ENCODE peak calls at places on chromosomes 7 and 10, in seven cellular contexts. One of them, this sample, is unnamed.

GRCh38 chr7:151790826-151791379 is 86.0 kb downstream of the PRKAG2 start:
- DNase-seq in HCT116: no peak
- DNase-seq in ovary: no peak
- DNase-seq in uterus: no peak
- DNase-seq in A549: no peak
- DNase-seq in tibial nerve: no peak
- DNase-seq in GM12878: no peak
- DNase-seq in this sample: no peak

GRCh38 chr7:91243591-91244368 is 20.5 kb upstream of the FZD1 start:
- DNase-seq in HCT116: no peak
- DNase-seq in ovary: no peak
- DNase-seq in uterus: no peak
- DNase-seq in A549: no peak
- DNase-seq in tibial nerve: no peak
- DNase-seq in GM12878: no peak
- DNase-seq in this sample: no peak

GRCh38 chr7:104878577-104878976 is 135.4 kb upstream of the KMT2E start:
- DNase-seq in HCT116: no peak
- DNase-seq in ovary: no peak
- DNase-seq in uterus: no peak
- DNase-seq in A549: no peak
- DNase-seq in tibial nerve: no peak
- DNase-seq in GM12878: peak; percentile 65
- DNase-seq in this sample: no peak

GRCh38 chr10:132199268-132199853 is 12.6 kb downstream of the DPYSL4 start:
- DNase-seq in HCT116: no peak
- DNase-seq in ovary: no peak
- DNase-seq in uterus: no peak
- DNase-seq in A549: no peak
- DNase-seq in tibial nerve: no peak
- DNase-seq in GM12878: no peak
- DNase-seq in this sample: no peak

GRCh38 chr10:91624633-91625032 is 8.2 kb downstream of the PPP1R3C start:
- DNase-seq in HCT116: no peak
- DNase-seq in ovary: no peak
- DNase-seq in uterus: no peak
- DNase-seq in A549: no peak
- DNase-seq in tibial nerve: no peak
- DNase-seq in GM12878: no peak
- DNase-seq in this sample: no peak

GRCh38 chr7:82325416-82325815 is 118.2 kb downstream of the CACNA2D1 start:
- DNase-seq in HCT116: no peak
- DNase-seq in ovary: no peak
- DNase-seq in uterus: no peak
- DNase-seq in A549: no peak
- DNase-seq in tibial nerve: no peak
- DNase-seq in GM12878: no peak
- DNase-seq in this sample: no peak

GRCh38 chr10:52775132-52775647 is 2.6 kb upstream of the MBL2 start:
- DNase-seq in HCT116: no peak
- DNase-seq in ovary: no peak
- DNase-seq in uterus: no peak
- DNase-seq in A549: no peak
- DNase-seq in tibial nerve: no peak
- DNase-seq in GM12878: no peak
- DNase-seq in this sample: no peak

GRCh38 chr7:134470864-134471263 is 12.0 kb upstream of the AKR1B1 start:
- DNase-seq in HCT116: peak; percentile 19
- DNase-seq in ovary: no peak
- DNase-seq in uterus: no peak
- DNase-seq in A549: peak; percentile 74
- DNase-seq in tibial nerve: no peak
- DNase-seq in GM12878: no peak
- DNase-seq in this sample: no peak

GRCh38 chr7:23108995-23109394 is 3.4 kb downstream of the KLHL7 start:
- DNase-seq in HCT116: no peak
- DNase-seq in ovary: no peak
- DNase-seq in uterus: no peak
- DNase-seq in A549: no peak
- DNase-seq in tibial nerve: no peak
- DNase-seq in GM12878: no peak
- DNase-seq in this sample: no peak

GRCh38 chr7:69166979-69167516 is 431.2 kb upstream of the AUTS2 start:
- DNase-seq in HCT116: no peak
- DNase-seq in ovary: no peak
- DNase-seq in uterus: no peak
- DNase-seq in A549: no peak
- DNase-seq in tibial nerve: no peak
- DNase-seq in GM12878: no peak
- DNase-seq in this sample: no peak

GRCh38 chr10:128050937-128051336 is 75.3 kb downstream of the MKI67 start:
- DNase-seq in HCT116: no peak
- DNase-seq in ovary: no peak
- DNase-seq in uterus: peak; percentile 43
- DNase-seq in A549: no peak
- DNase-seq in tibial nerve: peak; percentile 55
- DNase-seq in GM12878: no peak
- DNase-seq in this sample: no peak

GRCh38 chr7:157358041-157358752 is 21.4 kb downstream of the DNAJB6 start:
- DNase-seq in HCT116: no peak
- DNase-seq in ovary: no peak
- DNase-seq in uterus: no peak
- DNase-seq in A549: no peak
- DNase-seq in tibial nerve: no peak
- DNase-seq in GM12878: no peak
- DNase-seq in this sample: no peak

GRCh38 chr10:26225322-26225721 is 8.7 kb downstream of the GAD2 start:
- DNase-seq in HCT116: no peak
- DNase-seq in ovary: no peak
- DNase-seq in uterus: no peak
- DNase-seq in A549: no peak
- DNase-seq in tibial nerve: no peak
- DNase-seq in GM12878: no peak
- DNase-seq in this sample: no peak

GRCh38 chr10:26222563-26222962 is 6.0 kb downstream of the GAD2 start:
- DNase-seq in HCT116: no peak
- DNase-seq in ovary: no peak
- DNase-seq in uterus: no peak
- DNase-seq in A549: no peak
- DNase-seq in tibial nerve: no peak
- DNase-seq in GM12878: no peak
- DNase-seq in this sample: no peak

GRCh38 chr10:26217396-26218105 is 977 bp downstream of the GAD2 start:
- DNase-seq in HCT116: no peak
- DNase-seq in ovary: no peak
- DNase-seq in uterus: no peak
- DNase-seq in A549: no peak
- DNase-seq in tibial nerve: no peak
- DNase-seq in GM12878: no peak
- DNase-seq in this sample: no peak

GRCh38 chr10:26220901-26221300 is 4.3 kb downstream of the GAD2 start:
- DNase-seq in HCT116: no peak
- DNase-seq in ovary: no peak
- DNase-seq in uterus: no peak
- DNase-seq in A549: no peak
- DNase-seq in tibial nerve: no peak
- DNase-seq in GM12878: no peak
- DNase-seq in this sample: no peak

DNA sequence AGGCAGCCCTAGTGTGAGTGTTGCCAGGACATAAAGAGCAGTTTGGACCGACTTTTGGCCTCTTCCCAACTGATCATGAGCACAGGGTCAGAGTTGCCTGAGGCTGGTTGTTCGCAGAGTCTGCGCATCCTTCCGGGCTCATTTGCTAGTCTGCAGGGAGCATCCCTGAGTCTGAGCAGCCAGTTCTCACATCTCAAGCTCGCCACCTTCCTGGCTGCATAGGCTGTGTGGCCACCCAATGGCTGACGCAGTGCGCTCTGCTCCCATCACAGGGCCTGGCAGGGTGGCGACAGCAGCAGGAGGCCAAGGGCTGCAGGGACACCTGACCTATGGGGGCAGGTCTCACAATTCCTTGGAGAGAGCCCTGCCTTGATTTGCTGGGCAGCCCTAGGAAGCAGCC is 5.0 kb downstream of the GAD2 start:
- DNase-seq in HCT116: no peak
- DNase-seq in ovary: no peak
- DNase-seq in uterus: no peak
- DNase-seq in A549: no peak
- DNase-seq in tibial nerve: no peak
- DNase-seq in GM12878: no peak
- DNase-seq in this sample: no peak
- TF ChIP-seq CTCF in HCT116: no peak
- TF ChIP-seq CTCF in ovary: no peak
- TF ChIP-seq CTCF in uterus: no peak
- TF ChIP-seq CTCF in A549: no peak
- TF ChIP-seq CTCF in tibial nerve: no peak
- TF ChIP-seq CTCF in GM12878: no peak
- TF ChIP-seq CTCF in this sample: no peak

GRCh38 chr10:127017406-127018297 is 112.4 kb downstream of the DOCK1 start:
- DNase-seq in HCT116: no peak
- DNase-seq in ovary: no peak
- DNase-seq in uterus: no peak
- DNase-seq in A549: no peak
- DNase-seq in tibial nerve: no peak
- DNase-seq in GM12878: no peak
- DNase-seq in this sample: no peak
- TF ChIP-seq CTCF in HCT116: no peak
- TF ChIP-seq CTCF in ovary: no peak
- TF ChIP-seq CTCF in uterus: no peak
- TF ChIP-seq CTCF in A549: no peak
- TF ChIP-seq CTCF in tibial nerve: no peak
- TF ChIP-seq CTCF in GM12878: no peak
- TF ChIP-seq CTCF in this sample: no peak

DNA sequence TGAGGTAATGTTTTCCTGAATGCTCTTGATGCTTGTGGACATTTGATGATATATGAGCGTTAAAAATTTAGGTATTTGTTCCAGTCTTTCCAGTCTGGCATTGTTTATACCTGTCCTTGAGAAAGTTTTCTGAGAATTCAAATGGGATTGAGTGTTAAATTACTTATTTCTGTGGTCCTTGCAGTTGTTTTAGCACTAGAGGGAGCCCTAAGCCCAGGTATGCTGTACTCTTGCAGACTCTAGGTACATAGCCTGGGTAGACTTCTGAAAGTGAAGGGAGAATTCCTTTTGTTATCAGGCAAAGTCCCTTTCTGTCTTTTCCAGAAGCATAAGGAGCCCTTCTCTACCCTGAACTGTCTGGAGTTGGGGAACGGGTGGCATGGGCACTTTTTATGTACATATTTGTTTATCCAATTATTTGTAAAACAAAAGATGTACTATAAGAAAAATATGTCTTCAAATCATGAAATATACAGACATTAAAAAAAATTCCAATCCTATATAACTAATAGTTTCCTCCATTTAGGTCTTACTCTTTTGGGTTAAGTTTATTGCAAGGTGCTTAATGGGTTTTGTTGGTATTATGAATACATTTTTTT is 262.1 kb downstream of the ATRNL1 start:
- DNase-seq in HCT116: peak; percentile 81
- DNase-seq in ovary: no peak
- DNase-seq in uterus: peak; percentile 25
- DNase-seq in A549: peak; percentile 43
- DNase-seq in tibial nerve: no peak
- DNase-seq in GM12878: peak; percentile 15
- DNase-seq in this sample: no peak
- TF ChIP-seq CTCF in HCT116: peak; percentile 93
- TF ChIP-seq CTCF in ovary: peak; percentile 27
- TF ChIP-seq CTCF in uterus: peak; percentile 54
- TF ChIP-seq CTCF in A549: peak; percentile 87
- TF ChIP-seq CTCF in tibial nerve: peak; percentile 23
- TF ChIP-seq CTCF in GM12878: peak; percentile 66
- TF ChIP-seq CTCF in this sample: peak; percentile 65

DNA sequence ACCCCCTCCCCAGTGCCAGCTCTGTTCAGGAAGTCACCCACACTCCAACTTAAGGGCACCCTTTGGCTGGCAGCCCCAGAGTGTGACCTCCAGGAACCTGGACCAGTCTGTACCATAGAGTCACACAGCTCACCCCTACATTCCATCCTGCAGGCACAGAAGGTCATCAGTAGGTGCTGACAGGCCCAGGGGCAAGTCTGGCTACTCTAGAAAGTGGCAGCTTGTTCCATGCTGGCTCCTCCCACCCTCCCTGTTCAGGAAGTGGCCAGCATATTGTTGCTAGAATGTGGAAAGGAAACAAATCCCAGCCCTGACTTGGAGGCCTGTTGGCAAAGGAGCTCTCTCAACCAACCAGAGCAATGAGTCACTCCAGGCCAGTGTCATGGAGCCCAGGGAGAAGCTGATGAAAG is 3.2 kb upstream of the NCOA4 start:
- DNase-seq in HCT116: no peak
- DNase-seq in ovary: no peak
- DNase-seq in uterus: peak; percentile 20
- DNase-seq in A549: no peak
- DNase-seq in tibial nerve: no peak
- DNase-seq in GM12878: no peak
- DNase-seq in this sample: no peak
- TF ChIP-seq CTCF in HCT116: no peak
- TF ChIP-seq CTCF in ovary: no peak
- TF ChIP-seq CTCF in uterus: no peak
- TF ChIP-seq CTCF in A549: no peak
- TF ChIP-seq CTCF in tibial nerve: no peak
- TF ChIP-seq CTCF in GM12878: no peak
- TF ChIP-seq CTCF in this sample: no peak

GRCh38 chr10:97119058-97119832 is 66.5 kb downstream of the SLIT1 start:
- DNase-seq in HCT116: no peak
- DNase-seq in ovary: no peak
- DNase-seq in uterus: no peak
- DNase-seq in A549: no peak
- DNase-seq in tibial nerve: no peak
- DNase-seq in GM12878: no peak
- DNase-seq in this sample: no peak

GRCh38 chr10:97120370-97120769 is 65.4 kb downstream of the SLIT1 start:
- DNase-seq in HCT116: no peak
- DNase-seq in ovary: no peak
- DNase-seq in uterus: no peak
- DNase-seq in A549: no peak
- DNase-seq in tibial nerve: no peak
- DNase-seq in GM12878: no peak
- DNase-seq in this sample: no peak

GRCh38 chr10:97115846-97116245 is 69.9 kb downstream of the SLIT1 start:
- DNase-seq in HCT116: no peak
- DNase-seq in ovary: no peak
- DNase-seq in uterus: no peak
- DNase-seq in A549: no peak
- DNase-seq in tibial nerve: no peak
- DNase-seq in GM12878: no peak
- DNase-seq in this sample: no peak

GRCh38 chr10:97116534-97117162 is 69.1 kb downstream of the SLIT1 start:
- DNase-seq in HCT116: no peak
- DNase-seq in ovary: no peak
- DNase-seq in uterus: no peak
- DNase-seq in A549: no peak
- DNase-seq in tibial nerve: no peak
- DNase-seq in GM12878: no peak
- DNase-seq in this sample: no peak

GRCh38 chr10:97117372-97117771 is 68.4 kb downstream of the SLIT1 start:
- DNase-seq in HCT116: peak; percentile 16
- DNase-seq in ovary: no peak
- DNase-seq in uterus: no peak
- DNase-seq in A549: peak; percentile 24
- DNase-seq in tibial nerve: no peak
- DNase-seq in GM12878: no peak
- DNase-seq in this sample: no peak
- TF ChIP-seq CTCF in HCT116: peak; percentile 67
- TF ChIP-seq CTCF in ovary: no peak
- TF ChIP-seq CTCF in uterus: no peak
- TF ChIP-seq CTCF in A549: peak; percentile 71
- TF ChIP-seq CTCF in tibial nerve: no peak
- TF ChIP-seq CTCF in GM12878: peak; percentile 25
- TF ChIP-seq CTCF in this sample: no peak

This sample was measured in mesothelial cell of epicardium.